ENCODE peak calls at places on chromosomes 4 and X, in ten cellular contexts. C is A549, Q is tibial nerve, N is AG04449, S is tibial artery, Z is MCF 10A, T is fibroblast of pulmonary artery, F is neural crest cell, P is left ventricle myocardium inferior, O is GM12865. I is an unnamed sample.

GRCh38 chr4:41709844-41710481 is 38.6 kb downstream of the PHOX2B start:
- DNase-seq in Z (peak; percentile 96), C (peak; percentile 38), O (no peak), T (peak; percentile 29), S (no peak), Q (no peak), P (no peak), N (peak; percentile 19), F (no peak), I (no peak)

GRCh38 chr4:70581980-70582379 is 10.1 kb upstream of the AMBN start:
- DNase-seq in O (no peak), P (no peak), S (no peak), T (no peak), Z (no peak), C (no peak), Q (no peak), N (no peak), F (no peak), I (no peak)

GRCh38 chrX:41722816-41723215 is 1.2 kb upstream of the GPR82 start:
- DNase-seq in T (peak; percentile 30), S (no peak), Z (peak; percentile 21), Q (no peak), N (no peak), P (no peak), O (no peak), C (no peak), F (no peak), I (no peak)

GRCh38 chr4:182289809-182290208 is 46.6 kb downstream of the TENM3 start:
- DNase-seq in N (no peak), F (no peak), S (no peak), P (no peak), C (no peak), Z (no peak), O (no peak), T (no peak), Q (no peak), I (no peak)

GRCh38 chr4:88514557-88515511 is 8.7 kb downstream of the PYURF start:
- DNase-seq in T (no peak), O (no peak), P (no peak), N (no peak), S (no peak), F (no peak), Q (no peak), Z (no peak), C (no peak), I (no peak)

GRCh38 chrX:103157511-103158316 is 57.2 kb upstream of the BEX4 start:
- DNase-seq in O (peak; percentile 11), P (no peak), Q (peak; percentile 17), Z (peak; percentile 59), N (no peak), S (no peak), C (peak; percentile 25), T (peak; percentile 71), F (peak; percentile 29), I (no peak)

GRCh38 chr4:70365479-70365878 is 4.9 kb downstream of the SMR3A start:
- DNase-seq in Q (no peak), F (no peak), N (no peak), O (peak; percentile 14), S (no peak), Z (peak; percentile 68), P (no peak), C (no peak), T (no peak), I (no peak)

GRCh38 chr4:175405961-175406360 is 406.1 kb downstream of the GPM6A start:
- DNase-seq in P (no peak), Z (no peak), T (no peak), C (no peak), O (no peak), N (no peak), Q (no peak), F (no peak), S (no peak), I (no peak)

GRCh38 chrX:115598556-115598955 is 37.6 kb downstream of the PLS3 start:
- DNase-seq in Q (no peak), N (no peak), T (no peak), P (no peak), O (no peak), S (no peak), C (no peak), F (no peak), Z (no peak), I (no peak)

GRCh38 chrX:83819304-83819703 is 41.6 kb upstream of the CYLC1 start:
- DNase-seq in P (no peak), C (no peak), O (no peak), Z (no peak), F (no peak), N (no peak), S (no peak), Q (no peak), T (no peak), I (no peak)
- TF ChIP-seq CTCF in P (no peak), C (no peak), O (no peak), Z (no peak), F (no peak), N (no peak), S (no peak), Q (no peak), T (no peak), I (no peak)

DNA sequence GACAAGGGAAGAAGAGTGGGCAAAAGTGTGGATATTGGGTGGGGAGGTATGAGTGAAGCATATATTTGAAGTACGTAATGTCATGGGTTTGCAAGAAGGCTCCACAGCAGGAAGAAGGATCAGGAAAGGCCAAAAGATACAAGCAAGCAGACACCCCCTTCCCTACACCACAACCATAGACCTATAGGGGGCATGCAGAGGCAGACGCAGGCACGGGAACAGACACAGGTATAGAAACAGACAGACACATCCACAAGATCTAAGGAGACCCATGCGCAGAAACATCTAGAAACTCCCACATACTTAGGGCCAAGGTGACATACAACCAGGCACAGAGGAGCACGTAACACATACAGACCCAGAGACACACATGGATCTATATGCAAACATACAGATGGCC is 14.3 kb downstream of the FGD1 start:
- DNase-seq in F (no peak), N (no peak), Q (no peak), T (no peak), S (no peak), O (no peak), Z (no peak), P (no peak), C (no peak), I (no peak)
- TF ChIP-seq CTCF in F (peak; percentile 17), N (peak; percentile 23), Q (no peak), T (peak; percentile 22), S (no peak), O (no peak), Z (no peak), P (no peak), C (no peak), I (no peak)

GRCh38 chrX:77628294-77629025 is 157.6 kb downstream of the ATRX start:
- DNase-seq in Q (no peak), C (no peak), T (no peak), F (no peak), N (no peak), S (no peak), O (no peak), Z (peak; percentile 5), P (no peak), I (no peak)
- TF ChIP-seq CTCF in Q (no peak), C (peak; percentile 16), T (no peak), F (peak; percentile 33), N (no peak), S (no peak), O (no peak), Z (peak; percentile 19), P (peak; percentile 21), I (peak; percentile 32)

DNA sequence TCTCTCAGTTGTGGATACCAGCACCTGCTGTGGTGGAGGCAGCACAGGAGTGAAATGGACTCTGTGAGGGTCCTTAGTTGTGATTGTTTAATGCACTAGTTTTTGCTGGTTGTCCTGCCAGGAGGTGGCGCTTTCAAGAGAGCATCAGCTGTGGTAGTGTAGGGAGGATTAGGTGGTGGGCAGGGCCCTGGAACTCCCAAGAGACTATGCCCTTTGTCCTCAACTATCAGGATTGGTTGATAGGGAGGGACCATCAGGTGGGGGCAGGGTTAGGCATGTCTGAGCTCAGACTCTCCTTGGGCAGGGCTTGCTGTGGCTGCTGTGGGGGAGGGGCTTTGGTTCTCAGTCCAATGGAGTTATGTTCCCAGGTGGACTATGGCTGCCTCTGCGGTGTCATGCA is 121.9 kb downstream of the RRAGB start:
- DNase-seq in O (no peak), Q (no peak), S (no peak), P (no peak), T (no peak), C (no peak), N (no peak), F (no peak), Z (no peak), I (no peak)
- TF ChIP-seq CTCF in O (no peak), Q (no peak), S (no peak), P (no peak), T (no peak), C (no peak), N (no peak), F (no peak), Z (no peak), I (no peak)

DNA sequence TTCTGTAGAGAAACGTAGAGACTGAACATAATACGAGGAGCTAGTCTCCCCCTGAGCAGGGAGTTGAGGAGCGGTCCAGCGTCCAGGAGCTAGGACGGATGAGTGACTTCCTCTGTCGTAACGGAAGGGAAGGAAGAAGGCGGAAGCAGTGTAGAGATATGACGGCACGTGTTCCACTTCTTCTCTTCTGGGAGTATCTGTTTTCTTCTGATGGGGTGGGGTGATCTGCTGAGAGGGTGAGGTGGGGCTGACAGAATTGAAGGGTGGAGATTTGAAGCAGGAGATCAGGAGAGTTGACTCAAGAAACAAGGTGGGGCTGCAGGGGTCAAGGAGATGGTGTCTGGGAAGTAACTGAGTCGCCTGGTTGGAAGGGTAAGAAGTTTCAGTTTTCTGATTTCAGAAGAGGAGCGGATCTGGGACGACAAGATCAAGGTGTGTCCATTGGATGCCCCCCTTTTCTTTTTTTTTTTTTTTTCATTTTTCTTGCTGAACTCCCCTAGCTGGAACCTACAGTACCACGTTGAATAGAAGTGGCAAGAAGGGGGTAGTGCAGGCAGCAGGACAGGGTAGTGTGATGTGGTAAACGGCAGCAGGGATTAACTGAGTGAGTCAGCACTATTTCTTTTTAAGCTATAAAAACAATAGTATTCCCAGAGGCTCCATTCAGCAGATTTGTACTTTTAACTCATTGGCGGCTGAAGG is 50.7 kb upstream of the SETD7 start:
- DNase-seq in O (no peak), P (no peak), F (no peak), Q (peak; percentile 19), Z (peak; percentile 74), C (peak; percentile 58), S (no peak), T (peak; percentile 59), N (no peak), I (no peak)
- TF ChIP-seq CTCF in O (no peak), P (no peak), F (no peak), Q (no peak), Z (no peak), C (no peak), S (peak; percentile 22), T (peak; percentile 18), N (peak; percentile 13), I (peak; percentile 23)

GRCh38 chr4:168028568-168028967 is 63.8 kb upstream of the ANXA10 start:
- DNase-seq in P (no peak), Q (no peak), C (peak; percentile 6), O (no peak), N (no peak), Z (peak; percentile 71), F (no peak), T (peak; percentile 16), S (no peak), I (no peak)
- TF ChIP-seq CTCF in P (peak; percentile 15), Q (no peak), C (peak; percentile 31), O (no peak), N (no peak), Z (peak; percentile 16), F (no peak), T (peak; percentile 6), S (no peak), I (no peak)

GRCh38 chrX:64642482-64642881 is 247.2 kb upstream of the MTMR8 start:
- DNase-seq in C (no peak), T (no peak), Z (no peak), O (peak; percentile 4), Q (no peak), F (no peak), P (no peak), S (no peak), N (no peak), I (no peak)
- TF ChIP-seq CTCF in C (no peak), T (no peak), Z (no peak), O (peak; percentile 21), Q (no peak), F (peak; percentile 43), P (no peak), S (no peak), N (no peak), I (no peak)